ENCODE peak calls at places on chromosomes 13 and 19, in nine cellular contexts. E, C, Q, M, X, W, K, S and J are unnamed samples. For H3K4me1, the result is how much of the 10 kb centered on the place peaks cover.

GRCh38 chr19:51644636-51645271 is 1.9 kb downstream of the SIGLEC14 start:
- DNase-seq in Q (no peak), W (no peak), X (no peak), K (no peak), S (no peak), E (no peak), M (no peak), C (no peak), J (no peak)

GRCh38 chr13:41652735-41653361 is 195.5 kb downstream of the RGCC start:
- DNase-seq in X (no peak), E (peak), Q (peak), K (peak), S (peak), M (no peak), W (peak), C (peak), J (no peak)

GRCh38 chr19:21569497-21569870 is 64.1 kb downstream of the ZNF429 start:
- DNase-seq in Q (no peak), K (peak), X (no peak), E (no peak), W (no peak), C (no peak), M (peak), S (no peak), J (peak)

GRCh38 chr19:48623556-48624066 is 4.3 kb downstream of the SPHK2 start:
- DNase-seq in X (no peak), E (no peak), W (no peak), M (no peak), K (no peak), Q (no peak), C (no peak), S (no peak), J (no peak)

GRCh38 chr19:1169921-1170885 is 3.9 kb downstream of the SBNO2 start:
- DNase-seq in W (no peak), M (peak), E (no peak), S (no peak), K (peak), C (no peak), Q (no peak), X (peak), J (no peak)

GRCh38 chr19:46408611-46409039 is 4.7 kb downstream of the CCDC8 start:
- DNase-seq in S (no peak), E (no peak), X (peak), Q (no peak), M (peak), C (no peak), W (peak), K (peak), J (peak)

GRCh38 chr19:56312787-56313343 is 1.8 kb downstream of the ZSCAN5A start:
- DNase-seq in M (no peak), C (no peak), K (no peak), Q (no peak), E (no peak), S (no peak), X (no peak), W (no peak), J (no peak)

GRCh38 chr13:33651766-33652165 is 166.2 kb upstream of the RFC3 start:
- DNase-seq in M (no peak), X (no peak), W (no peak), E (no peak), K (no peak), S (no peak), Q (no peak), C (no peak), J (no peak)

GRCh38 chr19:2549701-2550191 is 73.8 kb downstream of the GADD45B start:
- DNase-seq in K (peak), X (peak), C (no peak), E (no peak), S (no peak), M (peak), Q (no peak), W (no peak), J (peak)

GRCh38 chr13:98300956-98301641 is 124.0 kb upstream of the RNF113B start:
- DNase-seq in M (no peak), K (peak), Q (no peak), E (no peak), C (no peak), S (no peak), X (no peak), W (no peak), J (peak)

GRCh38 chr19:1084024-1084868 is 10.9 kb downstream of the POLR2E start:
- DNase-seq in W (no peak), C (no peak), X (no peak), K (no peak), S (no peak), Q (no peak), E (no peak), M (peak), J (no peak)

GRCh38 chr13:70959376-70959775 is 851.1 kb upstream of the KLHL1 start:
- DNase-seq in M (no peak), K (no peak), Q (no peak), X (no peak), E (no peak), S (no peak), C (no peak), W (no peak), J (no peak)

GRCh38 chr13:113906566-113906965 is 42.7 kb upstream of the GAS6 start:
- DNase-seq in E (no peak), Q (no peak), M (no peak), S (no peak), K (peak), X (no peak), C (no peak), W (no peak), J (peak)

GRCh38 chr13:113863511-113864302 is at the start of gene GAS6:
- DNase-seq in E (no peak), S (peak), X (peak), Q (no peak), C (peak), M (peak), K (peak), W (peak), J (peak)

GRCh38 chr13:29849731-29850212 is 645 bp downstream of the UBL3 start:
- DNase-seq in W (peak), E (peak), X (peak), C (peak), M (peak), Q (no peak), S (peak), K (peak), J (peak)

DNA sequence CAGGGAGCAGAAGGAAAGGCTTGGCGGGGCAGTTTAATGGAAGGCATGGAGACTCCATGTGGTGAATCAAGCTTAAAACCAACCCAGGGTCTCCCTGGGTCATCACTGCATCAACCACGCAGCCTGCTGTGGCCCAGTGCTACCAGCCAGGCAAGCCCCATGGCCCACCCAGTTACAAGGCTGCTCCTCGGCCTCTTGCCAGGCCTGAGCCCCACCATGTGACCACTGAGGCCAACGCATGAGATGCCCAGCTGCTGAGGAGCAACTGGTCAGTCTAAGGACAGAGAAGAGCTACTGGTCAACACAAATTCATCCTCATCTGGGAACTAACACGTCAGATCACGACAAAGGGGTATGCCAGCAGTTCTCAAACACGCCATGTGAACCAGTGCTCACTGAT is 15.4 kb upstream of the KPTN start:
- DNase-seq in Q (no peak), K (no peak), C (no peak), M (no peak), E (no peak), X (no peak), S (no peak), W (no peak), J (no peak)
- H3K4me1 ChIP-seq in Q (under half), K (under half), C (under half), M (under half), E (under half), X (under half), S (under half), W (under half), J (under half)

GRCh38 chr19:44634785-44635184 is 8.9 kb upstream of the PVR start:
- DNase-seq in K (no peak), W (no peak), S (no peak), Q (no peak), X (no peak), E (no peak), C (no peak), M (no peak), J (no peak)

GRCh38 chr19:44636439-44637389 is 7.0 kb upstream of the PVR start:
- DNase-seq in W (no peak), M (no peak), K (no peak), Q (no peak), S (no peak), C (peak), E (no peak), X (no peak), J (no peak)

GRCh38 chr19:44635581-44636438 is 7.9 kb upstream of the PVR start:
- DNase-seq in W (no peak), X (no peak), S (no peak), C (no peak), K (peak), E (no peak), M (no peak), Q (no peak), J (no peak)

GRCh38 chr19:44640518-44640917 is 3.2 kb upstream of the PVR start:
- DNase-seq in K (peak), M (no peak), S (no peak), W (no peak), Q (no peak), X (no peak), E (no peak), C (no peak), J (no peak)

GRCh38 chr19:44637390-44637764 is 6.3 kb upstream of the PVR start:
- DNase-seq in C (no peak), M (no peak), E (no peak), S (no peak), W (no peak), K (no peak), X (no peak), Q (no peak), J (no peak)
- H3K4me1 ChIP-seq in C (under half), M (under half), E (under half), S (half or more), W (under half), K (under half), X (under half), Q (under half), J (under half)

GRCh38 chr13:22883262-22883840 is 297.4 kb upstream of the SGCG start:
- DNase-seq in K (no peak), X (no peak), E (no peak), S (no peak), M (no peak), Q (peak), W (no peak), C (no peak), J (no peak)

GRCh38 chr13:22874839-22875238 is 305.9 kb upstream of the SGCG start:
- DNase-seq in Q (no peak), M (no peak), K (no peak), E (no peak), S (no peak), C (no peak), W (no peak), X (no peak), J (no peak)

GRCh38 chr13:22880756-22881701 is 299.8 kb upstream of the SGCG start:
- DNase-seq in K (no peak), W (peak), Q (no peak), M (no peak), X (no peak), C (no peak), S (no peak), E (no peak), J (no peak)

DNA sequence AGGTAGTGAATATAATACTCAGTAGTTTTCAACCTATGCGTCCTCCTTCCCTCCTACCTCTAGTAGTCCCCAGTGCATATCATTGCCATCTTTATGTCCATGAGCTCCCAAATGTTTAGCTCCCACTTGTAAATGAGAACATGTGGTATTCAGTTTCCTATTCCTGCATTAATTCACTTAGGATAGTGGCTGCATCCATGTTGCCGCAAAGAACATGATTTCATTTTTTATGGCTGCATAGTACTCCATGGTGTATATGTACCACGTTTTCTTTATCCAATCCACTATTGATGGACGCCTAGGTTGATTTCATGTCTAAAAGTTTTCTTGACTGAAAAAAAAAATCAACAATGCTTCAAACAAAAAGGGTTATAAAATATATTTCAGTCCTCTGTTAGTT is 303.4 kb upstream of the SGCG start:
- DNase-seq in X (no peak), M (no peak), S (no peak), E (no peak), Q (no peak), C (no peak), W (no peak), K (no peak), J (no peak)
- H3K4me1 ChIP-seq in X (under half), M (under half), S (under half), E (under half), Q (under half), C (under half), W (under half), K (under half), J (under half)

DNA sequence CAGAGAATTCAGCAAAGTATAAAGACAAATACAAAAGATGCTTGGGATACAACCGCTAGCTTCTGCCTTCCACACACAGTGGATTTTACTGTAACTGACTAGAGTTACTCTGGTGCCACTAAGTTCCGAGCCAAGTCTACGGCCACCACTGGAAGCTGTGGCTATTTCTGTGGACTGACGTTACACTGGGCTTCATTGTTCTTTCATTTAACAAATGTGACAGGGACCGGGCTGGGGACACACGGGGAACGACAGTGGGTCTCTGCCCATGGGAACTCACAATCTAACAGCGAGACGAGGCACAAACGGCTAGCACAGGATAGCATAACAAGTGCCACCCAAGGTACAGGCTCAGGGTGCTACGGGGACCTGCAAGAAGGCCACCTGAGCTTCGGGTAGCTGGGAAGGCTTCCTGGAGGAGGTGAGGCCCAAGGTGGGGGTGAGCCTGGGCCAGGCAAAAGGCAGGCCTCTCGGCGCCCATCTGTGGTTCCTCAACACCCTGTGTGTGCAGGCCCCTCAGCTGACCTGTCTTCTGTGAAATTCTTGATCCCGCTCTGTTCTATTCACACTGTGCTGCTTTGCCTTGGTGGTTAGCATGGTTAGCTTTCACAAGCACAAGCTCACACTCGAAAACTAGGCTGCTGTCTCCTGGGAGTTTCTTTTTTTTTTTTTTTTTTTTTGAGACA is 10.3 kb upstream of the IL4I1 start:
- DNase-seq in Q (no peak), K (no peak), W (no peak), E (no peak), S (no peak), C (no peak), M (no peak), X (no peak), J (no peak)
- H3K4me1 ChIP-seq in Q (half or more), K (under half), W (under half), E (under half), S (under half), C (under half), M (under half), X (under half), J (under half)

DNA sequence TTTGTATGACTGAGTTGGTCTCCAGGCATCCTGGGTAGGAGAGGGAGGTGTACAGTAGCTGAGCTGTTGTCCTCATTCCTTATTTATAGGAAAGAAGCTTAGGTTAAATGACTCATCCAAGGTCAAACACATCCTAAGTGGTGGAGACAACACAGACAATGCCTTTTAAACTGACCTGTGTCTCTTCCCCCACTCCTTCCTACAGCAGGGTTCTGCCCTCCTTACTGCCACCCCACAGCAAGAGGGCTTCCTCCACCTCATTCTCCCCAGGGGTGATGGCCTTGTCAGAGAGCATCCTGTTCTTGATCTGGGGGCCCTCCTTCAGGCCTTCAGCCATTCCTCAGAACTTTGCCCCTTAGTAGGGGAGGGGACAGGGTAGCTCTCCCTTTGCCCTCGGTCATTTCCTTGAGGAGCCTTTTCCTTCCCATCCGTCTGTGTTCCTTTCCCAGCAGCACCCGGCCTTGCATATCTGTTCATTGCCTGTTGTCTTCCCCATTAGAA is 48.2 kb upstream of the GPI start:
- DNase-seq in W (no peak), K (peak), E (no peak), Q (peak), X (no peak), S (peak), C (peak), M (no peak), J (no peak)
- H3K4me1 ChIP-seq in W (under half), K (half or more), E (under half), Q (half or more), X (under half), S (under half), C (under half), M (under half), J (under half)

DNA sequence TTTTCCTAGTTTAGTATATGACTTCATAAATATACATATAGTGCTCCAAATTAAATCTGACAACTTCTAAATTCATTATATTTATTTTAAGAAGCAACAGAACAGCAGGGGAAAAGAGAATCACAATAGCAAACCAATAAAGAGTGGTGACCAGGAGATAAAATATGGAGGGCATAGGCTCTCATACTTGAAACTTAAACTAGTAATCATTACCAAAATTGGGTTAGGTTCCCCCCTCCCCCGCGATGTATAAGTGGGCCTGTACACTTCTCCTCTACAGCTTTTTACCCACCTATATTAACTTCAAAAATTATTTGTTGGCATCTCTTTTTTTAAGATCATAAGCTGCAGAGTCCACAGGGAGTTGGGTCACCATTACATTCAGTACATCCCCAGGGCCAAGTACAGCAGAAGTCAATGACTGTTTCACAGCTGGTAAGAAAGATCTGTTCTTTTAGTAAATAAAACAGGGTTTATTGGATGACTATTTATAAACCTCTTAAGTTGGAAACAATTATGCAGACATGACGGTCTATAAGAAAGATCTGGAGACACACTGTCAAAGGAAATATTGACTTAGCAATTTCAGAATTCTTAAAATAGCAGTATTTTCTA is 29.4 kb downstream of the KLF12 start:
- DNase-seq in E (no peak), W (no peak), K (no peak), M (no peak), C (no peak), S (no peak), X (no peak), Q (no peak), J (no peak)
- H3K4me1 ChIP-seq in E (under half), W (under half), K (under half), M (under half), C (under half), S (under half), X (under half), Q (under half), J (under half)

DNA sequence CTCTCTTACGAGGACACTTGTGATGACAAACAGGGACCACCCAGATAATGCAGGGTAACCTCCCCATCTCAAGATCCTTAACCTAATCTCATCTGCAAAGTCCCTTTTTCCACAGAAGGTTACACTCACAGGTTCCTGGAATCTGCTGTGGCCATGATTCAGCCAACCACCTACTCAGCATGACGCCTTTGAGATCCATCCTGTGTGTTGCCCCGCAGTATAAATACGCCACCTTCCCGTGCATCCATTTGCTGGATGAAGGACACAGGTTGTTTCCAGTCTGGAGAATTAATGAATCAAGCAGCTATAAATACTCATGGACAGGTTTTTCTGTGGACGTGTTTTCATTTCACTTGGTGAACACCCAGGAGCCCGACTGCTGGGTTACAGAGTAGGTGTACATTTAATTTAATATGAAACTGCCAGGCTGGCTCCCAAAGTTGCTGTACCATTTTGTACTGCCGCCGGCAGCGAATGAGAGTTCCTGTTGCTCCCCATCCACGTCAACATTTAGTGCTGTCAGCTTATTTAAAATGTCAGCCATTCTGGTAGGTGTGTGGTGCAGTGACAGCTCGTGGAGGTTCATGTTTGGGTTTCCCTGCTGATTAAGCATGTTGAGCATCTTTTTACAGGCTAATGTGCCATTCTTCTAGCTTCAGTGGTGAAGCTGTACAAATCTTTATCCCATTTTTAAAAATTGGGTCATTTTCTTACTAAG is 40.2 kb downstream of the ELL start:
- DNase-seq in W (no peak), E (no peak), C (no peak), S (no peak), Q (no peak), M (no peak), X (no peak), K (no peak), J (no peak)
- H3K4me1 ChIP-seq in W (under half), E (half or more), C (under half), S (under half), Q (under half), M (half or more), X (under half), K (half or more), J (half or more)

GRCh38 chr13:93751117-93751516 is 524.5 kb downstream of the GPC6 start:
- DNase-seq in S (no peak), M (no peak), E (no peak), K (no peak), Q (no peak), X (no peak), C (no peak), W (no peak), J (no peak)
- H3K4me1 ChIP-seq in S (under half), M (under half), E (under half), K (under half), Q (under half), X (under half), C (under half), W (under half), J (under half)